ENCODE peak calls at places on chromosome 12, in ten cellular contexts. One of them, this sample, is unnamed. For H3K4me1, the result is how much of the 10 kb centered on the place peaks cover.

GRCh38 chr12:115630133-115630532 is 647.4 kb downstream of the MED13L start:
- DNase-seq in tibial nerve: no peak
- DNase-seq in psoas muscle: no peak
- DNase-seq in A549: no peak
- DNase-seq in cardiac muscle cell: no peak
- DNase-seq in neuronal stem cell: no peak
- DNase-seq in naive thymus-derived CD4-positive, alpha-beta T cell: no peak
- DNase-seq in colonic mucosa: no peak
- DNase-seq in body of pancreas: no peak
- DNase-seq in pancreas: no peak
- DNase-seq in this sample: no peak

GRCh38 chr12:97630875-97631274 is 168.3 kb downstream of the RMST start:
- DNase-seq in tibial nerve: no peak
- DNase-seq in psoas muscle: no peak
- DNase-seq in A549: no peak
- DNase-seq in cardiac muscle cell: no peak
- DNase-seq in neuronal stem cell: no peak
- DNase-seq in naive thymus-derived CD4-positive, alpha-beta T cell: no peak
- DNase-seq in colonic mucosa: no peak
- DNase-seq in body of pancreas: no peak
- DNase-seq in pancreas: no peak
- DNase-seq in this sample: no peak

GRCh38 chr12:63294327-63294632 is 143.3 kb upstream of the AVPR1A start:
- DNase-seq in tibial nerve: no peak
- DNase-seq in psoas muscle: no peak
- DNase-seq in A549: peak
- DNase-seq in cardiac muscle cell: peak
- DNase-seq in neuronal stem cell: no peak
- DNase-seq in naive thymus-derived CD4-positive, alpha-beta T cell: no peak
- DNase-seq in colonic mucosa: no peak
- DNase-seq in body of pancreas: peak
- DNase-seq in pancreas: no peak
- DNase-seq in this sample: no peak

GRCh38 chr12:48717252-48717695 is 767 bp upstream of the CCNT1 start:
- DNase-seq in tibial nerve: no peak
- DNase-seq in psoas muscle: no peak
- DNase-seq in A549: peak
- DNase-seq in cardiac muscle cell: peak
- DNase-seq in neuronal stem cell: peak
- DNase-seq in naive thymus-derived CD4-positive, alpha-beta T cell: no peak
- DNase-seq in colonic mucosa: no peak
- DNase-seq in body of pancreas: no peak
- DNase-seq in pancreas: no peak
- DNase-seq in this sample: no peak

GRCh38 chr12:89212339-89212771 is 139.9 kb downstream of the DUSP6 start:
- DNase-seq in tibial nerve: no peak
- DNase-seq in psoas muscle: peak
- DNase-seq in A549: no peak
- DNase-seq in cardiac muscle cell: peak
- DNase-seq in neuronal stem cell: no peak
- DNase-seq in naive thymus-derived CD4-positive, alpha-beta T cell: no peak
- DNase-seq in colonic mucosa: no peak
- DNase-seq in body of pancreas: peak
- DNase-seq in pancreas: no peak
- DNase-seq in this sample: no peak

GRCh38 chr12:94379479-94380113 is 80.1 kb downstream of the CEP83 start:
- DNase-seq in tibial nerve: no peak
- DNase-seq in psoas muscle: no peak
- DNase-seq in A549: no peak
- DNase-seq in cardiac muscle cell: no peak
- DNase-seq in neuronal stem cell: no peak
- DNase-seq in naive thymus-derived CD4-positive, alpha-beta T cell: peak
- DNase-seq in colonic mucosa: no peak
- DNase-seq in body of pancreas: no peak
- DNase-seq in pancreas: no peak
- DNase-seq in this sample: no peak

GRCh38 chr12:107775093-107775721 is 703 bp downstream of the ASCL4 start:
- DNase-seq in tibial nerve: no peak
- DNase-seq in psoas muscle: no peak
- DNase-seq in A549: no peak
- DNase-seq in cardiac muscle cell: no peak
- DNase-seq in neuronal stem cell: peak
- DNase-seq in naive thymus-derived CD4-positive, alpha-beta T cell: no peak
- DNase-seq in colonic mucosa: no peak
- DNase-seq in body of pancreas: no peak
- DNase-seq in pancreas: no peak
- DNase-seq in this sample: no peak

GRCh38 chr12:33277386-33277785 is 162.2 kb downstream of the SYT10 start:
- DNase-seq in tibial nerve: no peak
- DNase-seq in psoas muscle: no peak
- DNase-seq in A549: no peak
- DNase-seq in cardiac muscle cell: no peak
- DNase-seq in neuronal stem cell: no peak
- DNase-seq in naive thymus-derived CD4-positive, alpha-beta T cell: no peak
- DNase-seq in colonic mucosa: no peak
- DNase-seq in body of pancreas: no peak
- DNase-seq in pancreas: no peak
- DNase-seq in this sample: no peak

GRCh38 chr12:66014818-66015217 is 115.7 kb downstream of the LLPH start:
- DNase-seq in tibial nerve: no peak
- DNase-seq in psoas muscle: no peak
- DNase-seq in A549: peak
- DNase-seq in cardiac muscle cell: peak
- DNase-seq in neuronal stem cell: no peak
- DNase-seq in naive thymus-derived CD4-positive, alpha-beta T cell: no peak
- DNase-seq in colonic mucosa: no peak
- DNase-seq in body of pancreas: no peak
- DNase-seq in pancreas: no peak
- DNase-seq in this sample: no peak

GRCh38 chr12:110577717-110578521 is 5.2 kb downstream of the PPTC7 start:
- DNase-seq in tibial nerve: no peak
- DNase-seq in psoas muscle: no peak
- DNase-seq in A549: peak
- DNase-seq in cardiac muscle cell: peak
- DNase-seq in neuronal stem cell: no peak
- DNase-seq in naive thymus-derived CD4-positive, alpha-beta T cell: no peak
- DNase-seq in colonic mucosa: peak
- DNase-seq in body of pancreas: no peak
- DNase-seq in pancreas: no peak
- DNase-seq in this sample: no peak

GRCh38 chr12:45259732-45260480 is 44.0 kb downstream of the ANO6 start:
- DNase-seq in tibial nerve: no peak
- DNase-seq in psoas muscle: no peak
- DNase-seq in A549: peak
- DNase-seq in cardiac muscle cell: peak
- DNase-seq in neuronal stem cell: no peak
- DNase-seq in naive thymus-derived CD4-positive, alpha-beta T cell: no peak
- DNase-seq in colonic mucosa: peak
- DNase-seq in body of pancreas: no peak
- DNase-seq in pancreas: no peak
- DNase-seq in this sample: no peak

GRCh38 chr12:112236386-112236785 is 111.0 kb downstream of the TRAFD1 start:
- DNase-seq in tibial nerve: no peak
- DNase-seq in psoas muscle: no peak
- DNase-seq in A549: no peak
- DNase-seq in cardiac muscle cell: no peak
- DNase-seq in neuronal stem cell: no peak
- DNase-seq in naive thymus-derived CD4-positive, alpha-beta T cell: no peak
- DNase-seq in colonic mucosa: no peak
- DNase-seq in body of pancreas: no peak
- DNase-seq in pancreas: no peak
- DNase-seq in this sample: no peak

DNA sequence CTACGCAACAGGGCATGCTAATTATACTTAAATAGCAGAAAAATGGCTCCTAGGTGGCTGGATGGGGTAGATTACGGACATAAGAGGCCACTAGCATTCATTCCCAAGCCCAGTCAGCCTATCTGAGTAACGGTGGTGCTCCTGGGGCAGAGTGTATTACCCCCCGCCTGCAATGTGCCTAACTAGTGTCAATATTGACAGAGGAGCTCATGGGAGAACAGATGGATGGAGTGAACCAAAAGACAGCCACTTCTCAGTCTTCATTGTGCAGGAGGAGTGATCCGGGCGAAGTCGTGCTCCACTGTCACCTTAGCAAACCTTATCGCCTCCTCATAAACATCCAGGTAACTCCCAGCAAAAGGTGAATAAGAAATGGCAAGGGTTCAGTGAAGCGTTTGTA is 126.8 kb upstream of the BCL2L14 start:
- DNase-seq in tibial nerve: no peak
- DNase-seq in psoas muscle: no peak
- DNase-seq in A549: no peak
- DNase-seq in cardiac muscle cell: no peak
- DNase-seq in neuronal stem cell: no peak
- DNase-seq in naive thymus-derived CD4-positive, alpha-beta T cell: no peak
- DNase-seq in colonic mucosa: peak
- DNase-seq in body of pancreas: no peak
- DNase-seq in pancreas: no peak
- DNase-seq in this sample: no peak
- H3K4me1 ChIP-seq in tibial nerve: under half
- H3K4me1 ChIP-seq in psoas muscle: under half
- H3K4me1 ChIP-seq in A549: under half
- H3K4me1 ChIP-seq in cardiac muscle cell: under half
- H3K4me1 ChIP-seq in neuronal stem cell: under half
- H3K4me1 ChIP-seq in naive thymus-derived CD4-positive, alpha-beta T cell: under half
- H3K4me1 ChIP-seq in colonic mucosa: under half
- H3K4me1 ChIP-seq in body of pancreas: under half
- H3K4me1 ChIP-seq in pancreas: under half
- H3K4me1 ChIP-seq in this sample: under half

GRCh38 chr12:13489246-13489645 is 292.7 kb downstream of the EMP1 start:
- DNase-seq in tibial nerve: no peak
- DNase-seq in psoas muscle: no peak
- DNase-seq in A549: no peak
- DNase-seq in cardiac muscle cell: no peak
- DNase-seq in neuronal stem cell: no peak
- DNase-seq in naive thymus-derived CD4-positive, alpha-beta T cell: no peak
- DNase-seq in colonic mucosa: no peak
- DNase-seq in body of pancreas: no peak
- DNase-seq in pancreas: no peak
- DNase-seq in this sample: no peak
- H3K27ac ChIP-seq in tibial nerve: no peak
- H3K27ac ChIP-seq in psoas muscle: no peak
- H3K27ac ChIP-seq in A549: no peak
- H3K27ac ChIP-seq in cardiac muscle cell: no peak
- H3K27ac ChIP-seq in neuronal stem cell: no peak
- H3K27ac ChIP-seq in naive thymus-derived CD4-positive, alpha-beta T cell: no peak
- H3K27ac ChIP-seq in colonic mucosa: no peak
- H3K27ac ChIP-seq in body of pancreas: no peak
- H3K27ac ChIP-seq in pancreas: no peak
- H3K27ac ChIP-seq in this sample: no peak

GRCh38 chr12:67810166-67810565 is 161.6 kb downstream of the DYRK2 start:
- DNase-seq in tibial nerve: no peak
- DNase-seq in psoas muscle: no peak
- DNase-seq in A549: no peak
- DNase-seq in cardiac muscle cell: no peak
- DNase-seq in neuronal stem cell: no peak
- DNase-seq in naive thymus-derived CD4-positive, alpha-beta T cell: no peak
- DNase-seq in colonic mucosa: no peak
- DNase-seq in body of pancreas: no peak
- DNase-seq in pancreas: no peak
- DNase-seq in this sample: no peak

GRCh38 chr12:67811437-67812361 is 163.2 kb downstream of the DYRK2 start:
- DNase-seq in tibial nerve: no peak
- DNase-seq in psoas muscle: no peak
- DNase-seq in A549: peak
- DNase-seq in cardiac muscle cell: peak
- DNase-seq in neuronal stem cell: no peak
- DNase-seq in naive thymus-derived CD4-positive, alpha-beta T cell: no peak
- DNase-seq in colonic mucosa: no peak
- DNase-seq in body of pancreas: no peak
- DNase-seq in pancreas: no peak
- DNase-seq in this sample: no peak

GRCh38 chr12:67804168-67804567 is 155.6 kb downstream of the DYRK2 start:
- DNase-seq in tibial nerve: no peak
- DNase-seq in psoas muscle: no peak
- DNase-seq in A549: no peak
- DNase-seq in cardiac muscle cell: no peak
- DNase-seq in neuronal stem cell: no peak
- DNase-seq in naive thymus-derived CD4-positive, alpha-beta T cell: peak
- DNase-seq in colonic mucosa: no peak
- DNase-seq in body of pancreas: no peak
- DNase-seq in pancreas: no peak
- DNase-seq in this sample: no peak

GRCh38 chr12:67803450-67804034 is 155.0 kb downstream of the DYRK2 start:
- DNase-seq in tibial nerve: no peak
- DNase-seq in psoas muscle: no peak
- DNase-seq in A549: no peak
- DNase-seq in cardiac muscle cell: no peak
- DNase-seq in neuronal stem cell: no peak
- DNase-seq in naive thymus-derived CD4-positive, alpha-beta T cell: no peak
- DNase-seq in colonic mucosa: no peak
- DNase-seq in body of pancreas: no peak
- DNase-seq in pancreas: no peak
- DNase-seq in this sample: no peak

DNA sequence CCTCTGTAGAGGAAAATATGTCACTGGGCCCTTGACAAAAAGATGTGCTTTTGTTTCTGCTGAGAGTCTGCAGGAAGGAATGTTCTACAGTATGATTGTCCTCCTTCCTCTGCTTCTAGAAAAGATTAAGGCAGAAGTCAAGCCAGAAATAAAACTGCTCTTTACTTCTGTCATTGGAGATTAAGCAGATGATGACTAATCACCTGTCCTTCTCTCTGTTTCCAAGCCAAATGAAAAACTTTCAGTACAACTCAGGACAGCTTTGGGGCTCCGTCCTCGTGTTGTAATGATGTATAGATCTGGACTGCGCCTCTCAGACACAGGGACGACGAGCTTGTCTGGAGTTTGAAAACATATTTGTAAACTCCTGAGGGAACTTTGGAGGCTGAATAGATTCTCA is 159.3 kb downstream of the DYRK2 start:
- DNase-seq in tibial nerve: no peak
- DNase-seq in psoas muscle: no peak
- DNase-seq in A549: no peak
- DNase-seq in cardiac muscle cell: peak
- DNase-seq in neuronal stem cell: no peak
- DNase-seq in naive thymus-derived CD4-positive, alpha-beta T cell: no peak
- DNase-seq in colonic mucosa: no peak
- DNase-seq in body of pancreas: no peak
- DNase-seq in pancreas: no peak
- DNase-seq in this sample: no peak
- H3K4me3 ChIP-seq in tibial nerve: no peak
- H3K4me3 ChIP-seq in psoas muscle: peak
- H3K4me3 ChIP-seq in A549: no peak
- H3K4me3 ChIP-seq in cardiac muscle cell: no peak
- H3K4me3 ChIP-seq in neuronal stem cell: no peak
- H3K4me3 ChIP-seq in naive thymus-derived CD4-positive, alpha-beta T cell: no peak
- H3K4me3 ChIP-seq in colonic mucosa: no peak
- H3K4me3 ChIP-seq in body of pancreas: no peak
- H3K4me3 ChIP-seq in pancreas: no peak
- H3K4me3 ChIP-seq in this sample: no peak

DNA sequence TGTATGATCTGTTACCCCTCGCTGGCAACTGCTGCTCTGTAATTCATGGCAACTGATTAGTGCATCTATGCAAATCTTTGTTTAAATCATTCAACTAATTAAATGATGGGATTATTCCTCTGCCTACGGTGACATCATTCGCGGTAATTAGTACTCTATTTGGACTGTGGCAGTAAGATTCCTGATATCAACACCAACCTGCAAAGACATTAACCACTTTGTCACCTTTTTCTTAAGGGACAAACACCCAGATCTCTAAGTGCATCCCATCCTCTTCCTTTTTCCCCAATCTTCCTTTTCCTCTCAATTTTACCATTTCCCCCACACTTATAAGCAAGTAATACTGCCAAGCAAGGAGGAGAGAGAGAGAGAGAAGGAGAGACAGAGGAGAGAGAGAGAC is 2.4 kb upstream of the LMO3 start:
- DNase-seq in tibial nerve: no peak
- DNase-seq in psoas muscle: no peak
- DNase-seq in A549: no peak
- DNase-seq in cardiac muscle cell: no peak
- DNase-seq in neuronal stem cell: no peak
- DNase-seq in naive thymus-derived CD4-positive, alpha-beta T cell: no peak
- DNase-seq in colonic mucosa: no peak
- DNase-seq in body of pancreas: no peak
- DNase-seq in pancreas: no peak
- DNase-seq in this sample: no peak
- H3K4me1 ChIP-seq in tibial nerve: under half
- H3K4me1 ChIP-seq in psoas muscle: under half
- H3K4me1 ChIP-seq in A549: under half
- H3K4me1 ChIP-seq in cardiac muscle cell: under half
- H3K4me1 ChIP-seq in neuronal stem cell: under half
- H3K4me1 ChIP-seq in naive thymus-derived CD4-positive, alpha-beta T cell: under half
- H3K4me1 ChIP-seq in colonic mucosa: under half
- H3K4me1 ChIP-seq in body of pancreas: under half
- H3K4me1 ChIP-seq in pancreas: under half
- H3K4me1 ChIP-seq in this sample: under half